ENCODE peak calls at places on chromosomes 5 and 9, in four cellular contexts. O is HepG2, F is WTC11, H is K562. M is an unnamed sample.

GRCh38 chr5:175657593-175658271 is at the start of gene HRH2:
- DNase-seq in O (no peak), F (peak; percentile 50), H (no peak), M (peak; percentile 67)

GRCh38 chr9:33198163-33198562 is 31.0 kb upstream of the B4GALT1 start:
- DNase-seq in O (no peak), F (no peak), H (no peak), M (no peak)

GRCh38 chr5:32170303-32171170 is 3.6 kb downstream of the GOLPH3 start:
- DNase-seq in O (no peak), F (no peak), H (no peak), M (peak; percentile 20)

GRCh38 chr9:133945977-133946753 is 46.0 kb downstream of the VAV2 start:
- DNase-seq in O (no peak), F (peak; percentile 5), H (no peak), M (no peak)

GRCh38 chr9:95383845-95384244 is 66.3 kb upstream of the FANCC start:
- DNase-seq in O (no peak), F (no peak), H (no peak), M (no peak)

GRCh38 chr5:82802954-82803353 is 274.2 kb downstream of the TMEM167A start:
- DNase-seq in O (no peak), F (no peak), H (no peak), M (no peak)

GRCh38 chr5:10507575-10508024 is 56.3 kb upstream of the ANKRD33B start:
- DNase-seq in O (no peak), F (no peak), H (peak; percentile 75), M (peak; percentile 79)

GRCh38 chr5:119501671-119502179 is 49.4 kb downstream of the HSD17B4 start:
- DNase-seq in O (no peak), F (no peak), H (no peak), M (no peak)

GRCh38 chr9:132516911-132517310 is 65.5 kb upstream of the BARHL1 start:
- DNase-seq in O (no peak), F (no peak), H (no peak), M (no peak)

GRCh38 chr5:106768392-106768791 is 902.3 kb downstream of the EFNA5 start:
- DNase-seq in O (no peak), F (no peak), H (no peak), M (no peak)

GRCh38 chr5:53423724-53424123 is 56.7 kb upstream of the FST start:
- DNase-seq in O (no peak), F (no peak), H (no peak), M (no peak)

GRCh38 chr5:78922879-78923621 is 62.1 kb downstream of the ARSB start:
- DNase-seq in O (no peak), F (no peak), H (no peak), M (no peak)

GRCh38 chr5:55407059-55407684 is 99.4 kb downstream of the MTREX start:
- DNase-seq in O (peak; percentile 27), F (no peak), H (no peak), M (peak; percentile 25)

GRCh38 chr9:129218918-129219317 is 40.9 kb upstream of the IER5L start:
- DNase-seq in O (no peak), F (no peak), H (no peak), M (no peak)

DNA sequence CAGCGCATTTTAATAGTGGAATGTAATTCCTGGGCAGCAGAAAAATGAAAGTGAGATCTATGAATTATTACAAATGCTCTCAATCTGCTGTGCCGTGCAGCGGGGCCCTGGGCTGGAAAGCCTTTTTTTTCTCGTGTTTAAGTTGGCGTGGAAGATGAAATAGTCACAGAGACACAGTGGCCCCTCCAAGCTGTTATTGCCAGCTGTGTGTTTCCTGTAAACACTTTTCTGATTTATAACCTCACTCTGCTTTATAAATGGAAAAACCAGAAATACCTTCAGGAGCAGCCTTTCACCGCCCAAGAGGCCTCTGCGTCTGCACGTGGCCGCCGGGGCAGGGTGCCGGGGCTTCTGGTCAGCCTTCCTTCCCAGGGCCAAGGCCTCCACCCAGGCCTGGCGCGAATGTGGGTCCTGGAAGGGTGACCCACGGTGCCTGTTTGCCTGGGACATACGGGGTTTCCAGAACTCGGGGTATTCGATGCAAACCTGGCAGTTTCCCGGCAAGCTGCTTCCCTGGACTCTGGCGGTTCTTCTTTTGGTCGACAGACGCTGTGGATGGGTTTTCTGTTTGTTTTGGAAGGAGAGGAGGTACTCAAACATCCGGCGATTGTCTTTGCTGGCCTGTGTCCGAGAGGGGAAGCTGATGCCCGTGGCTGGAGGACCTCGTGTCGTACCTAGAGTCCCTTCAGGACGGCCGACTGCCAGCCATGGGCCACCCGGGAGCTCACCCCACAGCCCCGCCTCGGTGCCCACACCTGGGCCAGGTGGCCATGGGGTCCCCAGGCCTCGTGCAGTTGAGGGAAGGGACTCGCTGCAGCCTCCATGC is 256.7 kb downstream of the PARP8 start:
- DNase-seq in O (no peak), F (no peak), H (no peak), M (no peak)
- TF ChIP-seq NR3C1 in O (no peak), F (no peak), H (no peak), M (no peak)

DNA sequence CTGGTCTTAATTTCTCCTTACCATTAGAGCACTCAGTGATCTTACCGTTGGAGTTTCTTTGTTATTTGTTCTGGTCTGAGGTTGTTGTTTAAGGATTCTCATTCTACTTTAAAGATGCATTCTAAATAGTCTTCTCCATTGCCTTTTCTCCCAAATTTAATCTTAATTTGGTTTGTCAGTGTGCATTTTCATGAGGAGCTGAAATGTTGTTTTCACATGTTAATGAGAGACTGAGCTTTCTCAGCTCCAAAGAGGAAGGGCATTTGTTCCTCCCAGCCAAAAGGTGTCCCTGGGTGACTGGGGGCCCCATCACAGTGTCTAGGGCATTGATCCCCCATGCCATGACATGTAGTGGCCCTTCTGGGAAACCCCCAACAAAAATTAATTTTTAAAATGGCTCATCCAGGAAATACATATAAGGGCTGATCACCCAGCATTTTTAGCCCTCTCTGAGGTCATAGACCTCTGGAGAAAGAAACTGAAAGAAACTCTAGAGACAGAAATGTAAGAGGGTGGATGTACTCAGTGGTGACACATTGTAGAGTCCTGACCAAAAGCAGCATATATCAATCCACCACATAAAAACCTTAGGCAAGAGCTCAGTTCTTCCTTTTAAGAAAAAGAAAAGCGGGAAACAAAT is 240.4 kb upstream of the RAI14 start:
- DNase-seq in O (no peak), F (no peak), H (no peak), M (no peak)
- TF ChIP-seq NR3C1 in O (no peak), F (no peak), H (no peak), M (no peak)

GRCh38 chr5:130213607-130214006 is 309.3 kb downstream of the CHSY3 start:
- DNase-seq in O (no peak), F (no peak), H (no peak), M (no peak)
- TF ChIP-seq NR3C1 in O (no peak), F (no peak), H (no peak), M (no peak)

DNA sequence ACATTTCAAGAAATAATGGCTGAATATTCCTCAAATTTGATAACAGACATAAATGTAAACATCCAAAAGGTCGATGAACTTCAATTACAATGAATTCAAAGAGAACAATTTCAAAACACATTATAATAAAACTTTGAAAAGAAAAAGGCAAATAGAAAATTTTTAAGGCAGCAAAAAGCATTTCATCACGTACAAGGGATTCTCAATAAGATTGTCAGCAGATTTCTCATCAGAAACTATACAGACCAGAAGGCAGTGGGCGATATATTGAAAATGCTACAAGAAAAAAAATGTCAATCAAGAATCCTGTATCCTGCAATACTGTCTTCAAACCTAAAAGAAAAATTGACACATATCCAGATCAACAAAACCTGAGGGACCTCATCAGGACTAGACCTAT is 62.0 kb downstream of the EDIL3 start:
- DNase-seq in O (no peak), F (no peak), H (no peak), M (no peak)
- TF ChIP-seq NR3C1 in O (no peak), F (no peak), H (no peak), M (no peak)

GRCh38 chr5:172911628-172911880 is 47.7 kb upstream of the RPL26L1 start:
- DNase-seq in O (no peak), F (no peak), H (no peak), M (no peak)
- TF ChIP-seq NR3C1 in O (no peak), F (no peak), H (no peak), M (no peak)

GRCh38 chr9:77747163-77747562 is 99.0 kb upstream of the GNA14 start:
- DNase-seq in O (no peak), F (no peak), H (no peak), M (no peak)

GRCh38 chr9:77748214-77748772 is 100.2 kb upstream of the GNA14 start:
- DNase-seq in O (no peak), F (no peak), H (no peak), M (no peak)

GRCh38 chr9:77744877-77745435 is 96.8 kb upstream of the GNA14 start:
- DNase-seq in O (no peak), F (no peak), H (no peak), M (no peak)

GRCh38 chr9:77738932-77739331 is 90.8 kb upstream of the GNA14 start:
- DNase-seq in O (no peak), F (no peak), H (no peak), M (no peak)

DNA sequence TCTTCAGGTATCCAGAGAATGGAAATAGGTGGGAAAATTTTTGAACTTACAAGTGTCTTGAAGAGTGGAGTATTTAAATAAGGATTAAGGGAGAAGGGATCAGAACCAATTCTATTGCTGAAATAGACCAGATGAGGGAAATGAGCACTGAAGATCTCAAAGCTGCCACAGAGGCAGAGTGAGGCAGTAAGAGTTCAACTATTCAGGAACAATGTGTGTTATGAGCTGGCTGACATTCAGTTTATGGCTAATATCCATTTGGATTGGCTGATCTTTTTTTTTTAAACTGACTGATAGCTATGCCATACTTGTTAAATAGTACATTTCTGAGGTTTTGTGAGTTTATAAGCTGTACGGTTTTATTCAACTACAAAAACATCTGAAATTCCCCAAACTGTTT is 95.3 kb upstream of the GNA14 start:
- DNase-seq in O (no peak), F (no peak), H (no peak), M (no peak)
- TF ChIP-seq NR3C1 in O (no peak), F (no peak), H (no peak), M (no peak)

GRCh38 chr5:37807902-37808301 is 31.9 kb downstream of the GDNF start:
- DNase-seq in O (no peak), F (no peak), H (no peak), M (no peak)
- TF ChIP-seq NR3C1 in O (no peak), F (no peak), H (no peak), M (no peak)

DNA sequence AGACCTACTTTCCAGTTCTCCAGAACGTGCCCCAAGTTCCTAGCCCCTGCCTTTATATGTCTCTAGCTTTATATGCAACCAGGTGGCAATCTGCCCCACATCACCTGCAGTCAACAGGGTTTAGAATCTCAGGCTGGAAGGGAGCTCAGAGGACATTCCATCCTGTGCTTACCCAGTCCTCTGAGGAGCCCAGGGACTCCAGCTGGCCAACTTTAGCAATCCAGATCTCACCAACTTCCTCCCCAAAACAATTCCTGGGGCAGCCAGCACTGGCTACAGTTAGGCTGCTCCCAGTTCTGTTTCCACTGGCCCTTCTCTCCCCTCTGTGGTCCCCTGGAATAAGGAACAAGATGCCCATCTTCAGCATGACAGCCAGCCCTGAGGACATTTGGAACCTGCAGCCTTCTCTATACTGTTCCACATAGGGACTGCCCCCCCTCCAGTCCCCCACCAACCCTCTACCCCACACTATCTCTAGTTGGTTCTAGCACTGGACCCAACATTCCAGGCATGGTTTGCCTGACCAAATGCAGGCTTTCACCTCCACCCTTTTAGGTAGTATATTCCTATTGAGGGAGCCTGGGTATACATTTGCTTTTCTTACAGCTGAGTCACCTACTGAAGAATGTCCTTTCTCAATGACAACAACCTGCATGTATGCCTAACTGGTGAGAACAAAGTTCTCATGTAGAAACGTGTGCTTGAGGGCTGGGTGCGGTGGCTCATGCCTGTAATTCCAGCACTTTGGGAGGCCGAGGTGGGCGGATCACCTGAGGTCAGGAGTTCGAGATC is 8.4 kb downstream of the TNIP1 start:
- DNase-seq in O (no peak), F (no peak), H (no peak), M (peak; percentile 75)
- TF ChIP-seq NR3C1 in O (no peak), F (no peak), H (no peak), M (no peak)

M was measured in A549.